ENCODE peak calls at places on chromosomes 7 and 10, in seven cellular contexts. One of them, this sample, is unnamed.

GRCh38 chr10:117552156-117552620 is 9.6 kb downstream of the EMX2 start:
- DNase-seq in B cell: no peak
- DNase-seq in endothelial cell: peak; percentile 26
- DNase-seq in CD8-positive, alpha-beta T cell: no peak
- DNase-seq in cardiac muscle cell: no peak
- DNase-seq in mesothelial cell of epicardium: no peak
- DNase-seq in cardiac fibroblast: no peak
- DNase-seq in this sample: no peak

GRCh38 chr10:110615057-110615630 is 29.0 kb upstream of the RBM20 start:
- DNase-seq in cardiac fibroblast: no peak
- DNase-seq in CD8-positive, alpha-beta T cell: no peak
- DNase-seq in cardiac muscle cell: no peak
- DNase-seq in mesothelial cell of epicardium: no peak
- DNase-seq in B cell: no peak
- DNase-seq in endothelial cell: no peak
- DNase-seq in this sample: no peak

GRCh38 chr7:121369462-121369861 is 26.6 kb downstream of the FAM3C start:
- DNase-seq in cardiac fibroblast: peak; percentile 73
- DNase-seq in endothelial cell: no peak
- DNase-seq in mesothelial cell of epicardium: no peak
- DNase-seq in B cell: peak; percentile 28
- DNase-seq in CD8-positive, alpha-beta T cell: no peak
- DNase-seq in cardiac muscle cell: peak; percentile 71
- DNase-seq in this sample: peak; percentile 58

GRCh38 chr7:157644946-157645345 is 308.1 kb downstream of the DNAJB6 start:
- DNase-seq in mesothelial cell of epicardium: no peak
- DNase-seq in CD8-positive, alpha-beta T cell: no peak
- DNase-seq in cardiac muscle cell: no peak
- DNase-seq in endothelial cell: no peak
- DNase-seq in cardiac fibroblast: no peak
- DNase-seq in B cell: no peak
- DNase-seq in this sample: no peak

GRCh38 chr10:1206601-1207000 is 150.4 kb downstream of the WDR37 start:
- DNase-seq in endothelial cell: no peak
- DNase-seq in B cell: no peak
- DNase-seq in cardiac fibroblast: no peak
- DNase-seq in mesothelial cell of epicardium: no peak
- DNase-seq in CD8-positive, alpha-beta T cell: no peak
- DNase-seq in cardiac muscle cell: no peak
- DNase-seq in this sample: no peak

GRCh38 chr10:42646692-42647640 is 8.6 kb upstream of the ZNF33B start:
- DNase-seq in mesothelial cell of epicardium: no peak
- DNase-seq in cardiac fibroblast: no peak
- DNase-seq in endothelial cell: no peak
- DNase-seq in B cell: no peak
- DNase-seq in cardiac muscle cell: no peak
- DNase-seq in CD8-positive, alpha-beta T cell: no peak
- DNase-seq in this sample: no peak

GRCh38 chr7:121480566-121481335 is 84.6 kb upstream of the FAM3C start:
- DNase-seq in cardiac muscle cell: peak; percentile 36
- DNase-seq in CD8-positive, alpha-beta T cell: no peak
- DNase-seq in B cell: peak; percentile 2
- DNase-seq in endothelial cell: peak; percentile 7
- DNase-seq in mesothelial cell of epicardium: no peak
- DNase-seq in cardiac fibroblast: peak; percentile 14
- DNase-seq in this sample: no peak

GRCh38 chr7:104982773-104983619 is 31.0 kb upstream of the KMT2E start:
- DNase-seq in cardiac fibroblast: no peak
- DNase-seq in B cell: no peak
- DNase-seq in endothelial cell: no peak
- DNase-seq in cardiac muscle cell: no peak
- DNase-seq in CD8-positive, alpha-beta T cell: no peak
- DNase-seq in mesothelial cell of epicardium: no peak
- DNase-seq in this sample: no peak

GRCh38 chr10:86313621-86314041 is 53.0 kb downstream of the GRID1 start:
- DNase-seq in endothelial cell: no peak
- DNase-seq in B cell: no peak
- DNase-seq in cardiac muscle cell: no peak
- DNase-seq in CD8-positive, alpha-beta T cell: no peak
- DNase-seq in mesothelial cell of epicardium: no peak
- DNase-seq in cardiac fibroblast: no peak
- DNase-seq in this sample: no peak

GRCh38 chr7:26910221-26910620 is 45.8 kb upstream of the SKAP2 start:
- DNase-seq in CD8-positive, alpha-beta T cell: no peak
- DNase-seq in cardiac fibroblast: peak; percentile 32
- DNase-seq in endothelial cell: no peak
- DNase-seq in B cell: no peak
- DNase-seq in cardiac muscle cell: peak; percentile 12
- DNase-seq in mesothelial cell of epicardium: no peak
- DNase-seq in this sample: peak; percentile 7

GRCh38 chr7:121493553-121493952 is 97.4 kb upstream of the FAM3C start:
- DNase-seq in CD8-positive, alpha-beta T cell: no peak
- DNase-seq in B cell: no peak
- DNase-seq in mesothelial cell of epicardium: no peak
- DNase-seq in cardiac muscle cell: no peak
- DNase-seq in cardiac fibroblast: no peak
- DNase-seq in endothelial cell: no peak
- DNase-seq in this sample: no peak

GRCh38 chr7:154911411-154911810 is 91.5 kb downstream of the PAXIP1 start:
- DNase-seq in mesothelial cell of epicardium: no peak
- DNase-seq in CD8-positive, alpha-beta T cell: no peak
- DNase-seq in B cell: no peak
- DNase-seq in endothelial cell: no peak
- DNase-seq in cardiac muscle cell: no peak
- DNase-seq in cardiac fibroblast: no peak
- DNase-seq in this sample: no peak

GRCh38 chr10:53606951-53607350 is 834.4 kb upstream of the MBL2 start:
- DNase-seq in B cell: no peak
- DNase-seq in cardiac fibroblast: no peak
- DNase-seq in cardiac muscle cell: no peak
- DNase-seq in CD8-positive, alpha-beta T cell: no peak
- DNase-seq in mesothelial cell of epicardium: no peak
- DNase-seq in endothelial cell: no peak
- DNase-seq in this sample: peak; percentile 9

GRCh38 chr7:70728873-70729552 is 402.9 kb upstream of the GALNT17 start:
- DNase-seq in cardiac muscle cell: peak; percentile 28
- DNase-seq in mesothelial cell of epicardium: no peak
- DNase-seq in endothelial cell: no peak
- DNase-seq in B cell: no peak
- DNase-seq in CD8-positive, alpha-beta T cell: no peak
- DNase-seq in cardiac fibroblast: no peak
- DNase-seq in this sample: peak; percentile 45

GRCh38 chr7:28700084-28700483 is 258.0 kb downstream of the TRIL start:
- DNase-seq in mesothelial cell of epicardium: no peak
- DNase-seq in endothelial cell: no peak
- DNase-seq in B cell: no peak
- DNase-seq in CD8-positive, alpha-beta T cell: no peak
- DNase-seq in cardiac muscle cell: no peak
- DNase-seq in cardiac fibroblast: no peak
- DNase-seq in this sample: no peak

GRCh38 chr7:16728811-16729210 is 24.7 kb upstream of the TSPAN13 start:
- DNase-seq in B cell: no peak
- DNase-seq in endothelial cell: no peak
- DNase-seq in cardiac muscle cell: no peak
- DNase-seq in mesothelial cell of epicardium: no peak
- DNase-seq in cardiac fibroblast: no peak
- DNase-seq in CD8-positive, alpha-beta T cell: no peak
- DNase-seq in this sample: no peak

GRCh38 chr10:3786295-3786981 is 1.4 kb upstream of the KLF6 start:
- DNase-seq in mesothelial cell of epicardium: no peak
- DNase-seq in cardiac fibroblast: peak; percentile 48
- DNase-seq in endothelial cell: no peak
- DNase-seq in CD8-positive, alpha-beta T cell: no peak
- DNase-seq in B cell: no peak
- DNase-seq in cardiac muscle cell: peak; percentile 51
- DNase-seq in this sample: no peak

GRCh38 chr10:69413221-69413865 is 3.4 kb downstream of the TACR2 start:
- DNase-seq in cardiac muscle cell: peak; percentile 83
- DNase-seq in cardiac fibroblast: peak; percentile 84
- DNase-seq in endothelial cell: peak; percentile 68
- DNase-seq in CD8-positive, alpha-beta T cell: peak; percentile 40
- DNase-seq in B cell: peak; percentile 66
- DNase-seq in mesothelial cell of epicardium: no peak
- DNase-seq in this sample: peak; percentile 14

GRCh38 chr10:51852297-51852696 is 152.9 kb upstream of the CSTF2T start:
- DNase-seq in cardiac fibroblast: no peak
- DNase-seq in CD8-positive, alpha-beta T cell: no peak
- DNase-seq in B cell: no peak
- DNase-seq in mesothelial cell of epicardium: no peak
- DNase-seq in endothelial cell: no peak
- DNase-seq in cardiac muscle cell: no peak
- DNase-seq in this sample: no peak

GRCh38 chr10:3887885-3888476 is 103.0 kb upstream of the KLF6 start:
- DNase-seq in endothelial cell: no peak
- DNase-seq in cardiac muscle cell: peak; percentile 87
- DNase-seq in mesothelial cell of epicardium: no peak
- DNase-seq in cardiac fibroblast: peak; percentile 92
- DNase-seq in CD8-positive, alpha-beta T cell: peak; percentile 76
- DNase-seq in B cell: peak; percentile 56
- DNase-seq in this sample: peak; percentile 96

GRCh38 chr7:139482662-139483466 is 609 bp downstream of the KLRG2 start:
- DNase-seq in mesothelial cell of epicardium: no peak
- DNase-seq in endothelial cell: peak; percentile 47
- DNase-seq in cardiac fibroblast: peak; percentile 20
- DNase-seq in cardiac muscle cell: peak; percentile 42
- DNase-seq in CD8-positive, alpha-beta T cell: no peak
- DNase-seq in B cell: peak; percentile 24
- DNase-seq in this sample: no peak

GRCh38 chr7:22726849-22727792 is at the start of gene IL6:
- DNase-seq in B cell: peak; percentile 68
- DNase-seq in endothelial cell: peak; percentile 19
- DNase-seq in CD8-positive, alpha-beta T cell: no peak
- DNase-seq in cardiac fibroblast: peak; percentile 97
- DNase-seq in mesothelial cell of epicardium: peak; percentile 77
- DNase-seq in cardiac muscle cell: peak; percentile 96
- DNase-seq in this sample: peak; percentile 88

GRCh38 chr7:105267244-105267643 is 121.5 kb downstream of the SRPK2 start:
- DNase-seq in endothelial cell: no peak
- DNase-seq in CD8-positive, alpha-beta T cell: no peak
- DNase-seq in mesothelial cell of epicardium: no peak
- DNase-seq in cardiac muscle cell: no peak
- DNase-seq in cardiac fibroblast: no peak
- DNase-seq in B cell: no peak
- DNase-seq in this sample: no peak

DNA sequence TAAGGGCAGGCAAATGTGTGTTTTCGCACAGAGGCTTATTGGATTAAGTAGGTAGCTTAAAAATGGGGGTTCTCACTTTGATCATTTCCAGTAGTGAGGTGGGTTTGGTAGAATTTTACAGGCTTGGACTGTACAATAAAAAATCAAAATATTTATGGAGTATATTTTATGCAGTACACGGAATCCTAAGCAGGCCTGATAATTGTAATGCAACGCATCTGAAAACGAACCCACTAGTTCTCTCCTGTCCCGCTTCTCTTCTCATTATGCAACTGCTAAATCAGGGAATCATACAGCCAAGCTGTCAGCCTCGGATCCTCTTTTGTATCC is 377 bp upstream of the POLR1F start:
- DNase-seq in cardiac muscle cell: no peak
- DNase-seq in cardiac fibroblast: no peak
- DNase-seq in CD8-positive, alpha-beta T cell: no peak
- DNase-seq in mesothelial cell of epicardium: no peak
- DNase-seq in endothelial cell: no peak
- DNase-seq in B cell: no peak
- DNase-seq in this sample: no peak
- TF ChIP-seq CTCF in cardiac muscle cell: no peak
- TF ChIP-seq CTCF in cardiac fibroblast: no peak
- TF ChIP-seq CTCF in CD8-positive, alpha-beta T cell: no peak
- TF ChIP-seq CTCF in mesothelial cell of epicardium: no peak
- TF ChIP-seq CTCF in endothelial cell: peak; percentile 44
- TF ChIP-seq CTCF in B cell: peak; percentile 15
- TF ChIP-seq CTCF in this sample: no peak

GRCh38 chr10:113202011-113202410 is 252.0 kb downstream of the TCF7L2 start:
- DNase-seq in B cell: no peak
- DNase-seq in endothelial cell: no peak
- DNase-seq in mesothelial cell of epicardium: no peak
- DNase-seq in cardiac fibroblast: no peak
- DNase-seq in CD8-positive, alpha-beta T cell: no peak
- DNase-seq in cardiac muscle cell: no peak
- DNase-seq in this sample: no peak
- TF ChIP-seq CTCF in B cell: no peak
- TF ChIP-seq CTCF in endothelial cell: no peak
- TF ChIP-seq CTCF in mesothelial cell of epicardium: no peak
- TF ChIP-seq CTCF in cardiac fibroblast: no peak
- TF ChIP-seq CTCF in CD8-positive, alpha-beta T cell: no peak
- TF ChIP-seq CTCF in cardiac muscle cell: no peak
- TF ChIP-seq CTCF in this sample: no peak

GRCh38 chr10:12728569-12728968 is 272.9 kb downstream of the CCDC3 start:
- DNase-seq in endothelial cell: no peak
- DNase-seq in mesothelial cell of epicardium: no peak
- DNase-seq in B cell: no peak
- DNase-seq in cardiac fibroblast: peak; percentile 22
- DNase-seq in CD8-positive, alpha-beta T cell: no peak
- DNase-seq in cardiac muscle cell: peak; percentile 15
- DNase-seq in this sample: no peak

GRCh38 chr10:12730809-12731519 is 270.5 kb downstream of the CCDC3 start:
- DNase-seq in B cell: no peak
- DNase-seq in cardiac fibroblast: peak; percentile 64
- DNase-seq in CD8-positive, alpha-beta T cell: no peak
- DNase-seq in cardiac muscle cell: peak; percentile 75
- DNase-seq in endothelial cell: no peak
- DNase-seq in mesothelial cell of epicardium: no peak
- DNase-seq in this sample: no peak

GRCh38 chr10:12726971-12727831 is 274.3 kb downstream of the CCDC3 start:
- DNase-seq in B cell: no peak
- DNase-seq in CD8-positive, alpha-beta T cell: no peak
- DNase-seq in cardiac fibroblast: no peak
- DNase-seq in mesothelial cell of epicardium: no peak
- DNase-seq in endothelial cell: no peak
- DNase-seq in cardiac muscle cell: peak; percentile 14
- DNase-seq in this sample: peak; percentile 92

GRCh38 chr10:12727832-12728215 is 273.7 kb downstream of the CCDC3 start:
- DNase-seq in endothelial cell: no peak
- DNase-seq in B cell: no peak
- DNase-seq in cardiac fibroblast: peak; percentile 44
- DNase-seq in cardiac muscle cell: peak; percentile 65
- DNase-seq in mesothelial cell of epicardium: no peak
- DNase-seq in CD8-positive, alpha-beta T cell: no peak
- DNase-seq in this sample: peak; percentile 85

DNA sequence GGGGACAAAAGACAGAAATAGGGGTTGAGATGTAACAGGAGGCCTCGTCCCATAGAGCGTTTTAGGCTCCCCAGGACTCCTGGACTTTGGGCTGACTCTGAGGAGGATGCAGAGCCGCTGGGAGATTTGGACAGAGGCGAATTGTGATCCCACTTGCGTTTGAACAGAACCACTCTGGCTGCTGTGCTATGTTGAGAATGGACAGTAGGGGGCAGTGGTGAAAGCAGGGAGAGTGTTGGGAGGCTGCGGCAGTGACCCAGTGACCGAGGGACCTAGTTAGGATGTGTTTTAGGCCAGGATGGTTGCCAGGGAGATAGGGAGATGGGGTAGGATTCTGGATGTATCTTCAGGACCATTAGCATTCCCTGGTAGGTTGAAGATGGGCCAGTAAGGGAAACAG is 271.6 kb downstream of the CCDC3 start:
- DNase-seq in CD8-positive, alpha-beta T cell: no peak
- DNase-seq in cardiac fibroblast: no peak
- DNase-seq in cardiac muscle cell: no peak
- DNase-seq in mesothelial cell of epicardium: no peak
- DNase-seq in B cell: peak; percentile 14
- DNase-seq in endothelial cell: peak; percentile 68
- DNase-seq in this sample: no peak
- TF ChIP-seq CTCF in CD8-positive, alpha-beta T cell: no peak
- TF ChIP-seq CTCF in cardiac fibroblast: peak; percentile 17
- TF ChIP-seq CTCF in cardiac muscle cell: peak; percentile 38
- TF ChIP-seq CTCF in mesothelial cell of epicardium: no peak
- TF ChIP-seq CTCF in B cell: no peak
- TF ChIP-seq CTCF in endothelial cell: peak; percentile 72
- TF ChIP-seq CTCF in this sample: peak; percentile 56

GRCh38 chr10:46005383-46005782 is 25.0 kb downstream of the NCOA4 start:
- DNase-seq in endothelial cell: no peak
- DNase-seq in mesothelial cell of epicardium: no peak
- DNase-seq in B cell: no peak
- DNase-seq in cardiac fibroblast: no peak
- DNase-seq in CD8-positive, alpha-beta T cell: no peak
- DNase-seq in cardiac muscle cell: no peak
- DNase-seq in this sample: no peak
- TF ChIP-seq CTCF in endothelial cell: no peak
- TF ChIP-seq CTCF in mesothelial cell of epicardium: no peak
- TF ChIP-seq CTCF in B cell: no peak
- TF ChIP-seq CTCF in cardiac fibroblast: no peak
- TF ChIP-seq CTCF in CD8-positive, alpha-beta T cell: no peak
- TF ChIP-seq CTCF in cardiac muscle cell: no peak
- TF ChIP-seq CTCF in this sample: no peak